ENCODE peak calls at places on chromosomes 5 and 9, in seven cellular contexts. B is mesendoderm, M is mesenchymal stem cell, P is H9, W is IMR-90, I is H1, N is trophoblast cell. L is an unnamed sample.

GRCh38 chr5:149849990-149850910 is 94.3 kb downstream of the PDE6A start:
- DNase-seq in N (no peak), I (no peak), B (no peak), M (no peak), W (no peak), P (no peak), L (no peak)

GRCh38 chr5:143554918-143555477 is 151.5 kb upstream of the NR3C1 start:
- DNase-seq in W (peak; percentile 84), M (peak; percentile 83), P (no peak), N (peak; percentile 9), B (no peak), I (no peak), L (no peak)

GRCh38 chr9:34986541-34987047 is 3.0 kb upstream of the DNAJB5 start:
- DNase-seq in P (peak; percentile 59), M (peak; percentile 41), B (peak; percentile 88), I (no peak), W (no peak), N (no peak), L (peak; percentile 46)

GRCh38 chr5:17978954-17979353 is 344.7 kb downstream of the TAF11L14 start:
- DNase-seq in W (no peak), M (no peak), I (no peak), N (no peak), B (no peak), P (no peak), L (no peak)

GRCh38 chr9:137815256-137816255 is 62.0 kb upstream of the CACNA1B start:
- DNase-seq in M (no peak), P (no peak), I (no peak), N (no peak), W (no peak), B (no peak), L (no peak)

GRCh38 chr5:130102995-130103394 is 198.7 kb downstream of the CHSY3 start:
- DNase-seq in W (no peak), N (no peak), B (no peak), M (no peak), I (no peak), P (no peak), L (no peak)

GRCh38 chr9:69809304-69809863 is 11.2 kb upstream of the CFAP95 start:
- DNase-seq in I (peak; percentile 75), B (peak; percentile 62), M (peak; percentile 16), N (no peak), P (peak; percentile 52), W (peak; percentile 21), L (no peak)

GRCh38 chr5:112533315-112533867 is 114.3 kb upstream of the EPB41L4A start:
- DNase-seq in B (peak; percentile 59), W (no peak), P (peak; percentile 43), M (no peak), I (no peak), N (no peak), L (no peak)

GRCh38 chr9:114732842-114733241 is 50.9 kb upstream of the TEX48 start:
- DNase-seq in N (no peak), W (peak; percentile 27), M (peak; percentile 8), P (no peak), I (no peak), B (no peak), L (no peak)

GRCh38 chr9:109354190-109354589 is 33.3 kb upstream of the EPB41L4B start:
- DNase-seq in P (no peak), N (no peak), B (no peak), M (no peak), I (no peak), W (no peak), L (no peak)

GRCh38 chr9:109346904-109347303 is 26.0 kb upstream of the EPB41L4B start:
- DNase-seq in M (no peak), P (no peak), W (no peak), I (no peak), B (peak; percentile 77), N (no peak), L (no peak)

GRCh38 chr9:109355564-109356297 is 34.9 kb upstream of the EPB41L4B start:
- DNase-seq in W (no peak), P (peak; percentile 37), B (no peak), M (no peak), I (no peak), N (peak; percentile 33), L (no peak)

GRCh38 chr9:109349431-109349846 is 28.6 kb upstream of the EPB41L4B start:
- DNase-seq in P (no peak), M (peak; percentile 32), N (no peak), W (peak; percentile 89), I (no peak), B (no peak), L (no peak)

DNA sequence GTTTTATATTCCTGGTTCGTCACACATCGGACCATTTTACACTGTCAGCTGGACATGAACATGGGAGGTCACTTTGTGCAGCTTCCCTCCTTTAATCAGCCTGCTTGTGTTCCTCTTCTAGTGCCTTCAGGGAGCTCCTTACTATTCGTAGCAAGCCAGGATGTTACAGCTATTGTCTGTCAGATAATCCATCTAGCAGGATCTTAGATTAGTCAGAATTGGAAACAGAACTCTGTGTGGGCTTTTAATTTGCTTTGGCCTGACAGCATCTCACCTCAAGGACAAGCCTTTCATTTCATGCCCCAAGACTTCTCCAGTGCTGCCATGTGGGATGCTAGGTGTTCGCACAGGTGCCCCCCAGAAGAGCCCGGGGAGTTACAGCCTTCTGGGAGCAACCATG is 30.2 kb upstream of the EPB41L4B start:
- DNase-seq in I (no peak), P (no peak), W (no peak), B (peak; percentile 63), M (no peak), N (no peak), L (no peak)
- H3K27me3 ChIP-seq in I (no peaks in the 10 kb centered on the region), P (no peaks in the 10 kb centered on the region), W (peaks cover 12% of the 10 kb centered on the region), B (no peaks in the 10 kb centered on the region), M (peaks cover 67% of the 10 kb centered on the region), N (no peaks in the 10 kb centered on the region), L (no peaks in the 10 kb centered on the region)

DNA sequence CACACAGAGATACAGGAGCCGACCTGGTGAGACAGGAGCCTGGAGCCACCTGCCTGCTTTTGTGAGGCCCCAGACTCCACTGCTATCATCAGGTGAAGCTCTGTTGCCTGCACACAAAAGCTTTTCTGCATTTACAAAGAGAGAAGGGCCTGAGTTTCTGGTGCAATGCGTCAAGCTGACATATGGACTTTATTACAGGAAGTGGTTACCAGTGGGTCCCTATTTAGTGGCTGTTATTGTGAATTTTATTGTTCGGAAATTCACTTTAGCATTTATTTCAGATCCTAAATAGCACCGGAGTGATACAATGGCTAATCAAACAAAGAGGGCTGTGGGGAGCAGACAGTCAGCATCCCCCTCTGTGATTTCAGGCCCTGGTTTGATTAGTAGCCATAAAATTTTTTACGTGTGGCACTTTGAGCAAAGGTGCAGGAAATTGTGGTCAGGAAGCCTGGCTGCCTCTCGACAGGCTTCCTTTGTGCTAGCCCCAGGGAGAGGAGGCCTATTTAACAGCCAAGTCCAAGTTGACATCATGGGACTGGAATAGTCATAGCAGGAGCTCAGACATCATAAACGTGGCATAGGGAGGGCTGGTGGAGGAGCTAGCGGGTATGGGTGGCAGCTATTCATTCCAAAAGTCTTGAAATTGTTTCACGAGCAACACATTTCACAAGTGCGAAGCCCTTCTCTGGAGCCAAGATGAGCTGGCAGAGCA is 8.4 kb downstream of the TGFBI start:
- DNase-seq in I (no peak), B (no peak), M (peak; percentile 75), N (no peak), P (no peak), W (peak; percentile 53), L (no peak)
- H2BK5ac ChIP-seq in I (no peak overlapping the region), B (no peak overlapping the region), M (peak overlapping the region; percentile 53), N (peak overlapping the region; percentile 22), P (no peak overlapping the region), W (no peak overlapping the region), L (no peak overlapping the region)

GRCh38 chr9:135332979-135333748 is 146.4 kb upstream of the PPP1R26 start:
- DNase-seq in P (peak; percentile 18), B (no peak), N (no peak), M (no peak), W (no peak), I (no peak), L (no peak)

GRCh38 chr9:135334953-135335460 is 144.6 kb upstream of the PPP1R26 start:
- DNase-seq in W (no peak), N (no peak), I (peak; percentile 30), P (no peak), B (no peak), M (no peak), L (no peak)

GRCh38 chr9:135330685-135331590 is 148.6 kb upstream of the PPP1R26 start:
- DNase-seq in N (no peak), M (no peak), W (no peak), B (no peak), P (no peak), I (peak; percentile 38), L (no peak)

GRCh38 chr9:135330307-135330631 is 149.3 kb upstream of the PPP1R26 start:
- DNase-seq in M (no peak), N (no peak), W (no peak), I (peak; percentile 37), B (no peak), P (no peak), L (no peak)

GRCh38 chr9:135332516-135332915 is 147.1 kb upstream of the PPP1R26 start:
- DNase-seq in N (no peak), I (no peak), M (no peak), W (no peak), B (no peak), P (no peak), L (no peak)
- H3K27me3 ChIP-seq in N (no peaks in the 10 kb centered on the region), I (no peaks in the 10 kb centered on the region), M (no peaks in the 10 kb centered on the region), W (no peaks in the 10 kb centered on the region), B (no peaks in the 10 kb centered on the region), P (no peaks in the 10 kb centered on the region), L (no peaks in the 10 kb centered on the region)

GRCh38 chr5:61423487-61424157 is 91.6 kb downstream of the ZSWIM6 start:
- DNase-seq in N (no peak), P (no peak), B (no peak), M (peak; percentile 40), I (no peak), W (peak; percentile 14), L (no peak)
- H2BK5ac ChIP-seq in N (no peak overlapping the region), P (no peak overlapping the region), B (no peak overlapping the region), M (no peak overlapping the region), I (no peak overlapping the region), W (peak overlapping the region; percentile 43), L (no peak overlapping the region)

GRCh38 chr5:1007681-1008450 is 736 bp upstream of the NKD2 start:
- DNase-seq in B (no peak), M (no peak), W (no peak), I (peak; percentile 44), P (no peak), N (no peak), L (no peak)
- H3K27me3 ChIP-seq in B (peaks cover 14% of the 10 kb centered on the region), M (peaks cover 91% of the 10 kb centered on the region), W (peaks cover 77% of the 10 kb centered on the region), I (peaks cover 67% of the 10 kb centered on the region), P (peaks cover 19% of the 10 kb centered on the region), N (peaks cover 31% of the 10 kb centered on the region), L (peaks cover 8% of the 10 kb centered on the region)

GRCh38 chr5:137737349-137738256 is 1.7 kb upstream of the KLHL3 start:
- DNase-seq in P (no peak), W (peak; percentile 74), I (no peak), M (peak; percentile 10), N (peak; percentile 45), B (peak; percentile 66), L (no peak)

GRCh38 chr5:137743031-137743640 is 7.2 kb upstream of the KLHL3 start:
- DNase-seq in B (peak; percentile 89), M (peak; percentile 72), W (peak; percentile 77), P (peak; percentile 71), N (peak; percentile 43), I (peak; percentile 49), L (peak; percentile 64)

GRCh38 chr5:137738947-137739346 is 3.1 kb upstream of the KLHL3 start:
- DNase-seq in N (no peak), B (no peak), W (no peak), I (no peak), P (no peak), M (peak; percentile 45), L (no peak)

GRCh38 chr5:137739737-137740136 is 3.8 kb upstream of the KLHL3 start:
- DNase-seq in M (no peak), I (no peak), P (no peak), W (no peak), N (no peak), B (no peak), L (no peak)

GRCh38 chr5:137741718-137742117 is 5.8 kb upstream of the KLHL3 start:
- DNase-seq in W (no peak), B (no peak), I (peak; percentile 11), M (no peak), P (no peak), N (no peak), L (no peak)
- H2BK5ac ChIP-seq in W (no peak overlapping the region), B (no peak overlapping the region), I (no peak overlapping the region), M (no peak overlapping the region), P (no peak overlapping the region), N (no peak overlapping the region), L (no peak overlapping the region)